ENCODE peak calls at places on chromosomes 5 and 9, in nine cellular contexts. B, I, X, T, L, D, S, H and O are unnamed samples.

GRCh38 chr9:112063151-112063550 is 111.9 kb downstream of the SUSD1 start:
- DNase-seq in B (no peak), I (no peak), X (no peak), T (peak; percentile 94), L (no peak), D (no peak), S (no peak), H (no peak), O (no peak)

GRCh38 chr5:14227501-14227900 is 84.4 kb downstream of the TRIO start:
- DNase-seq in B (no peak), I (no peak), X (no peak), T (no peak), L (no peak), D (no peak), S (no peak), H (no peak), O (no peak)

GRCh38 chr5:66122379-66123034 is 21.6 kb upstream of the SREK1 start:
- DNase-seq in B (no peak), I (peak; percentile 30), X (no peak), T (no peak), L (no peak), D (no peak), S (no peak), H (peak; percentile 39), O (no peak)

GRCh38 chr5:1127991-1128785 is 16.3 kb upstream of the SLC12A7 start:
- DNase-seq in B (no peak), I (peak; percentile 50), X (no peak), T (no peak), L (no peak), D (peak; percentile 20), S (no peak), H (no peak), O (no peak)

GRCh38 chr5:26578002-26578401 is 460.4 kb downstream of the CDH9 start:
- DNase-seq in B (no peak), I (no peak), X (no peak), T (no peak), L (no peak), D (no peak), S (no peak), H (no peak), O (no peak)

GRCh38 chr5:110150199-110150598 is 460.5 kb downstream of the MAN2A1 start:
- DNase-seq in B (no peak), I (no peak), X (no peak), T (peak; percentile 9), L (no peak), D (peak; percentile 20), S (no peak), H (no peak), O (no peak)

GRCh38 chr5:157857821-157858526 is 971 bp downstream of the CLINT1 start:
- DNase-seq in B (no peak), I (peak; percentile 31), X (no peak), T (no peak), L (peak; percentile 4), D (peak; percentile 7), S (peak; percentile 41), H (peak; percentile 28), O (no peak)

GRCh38 chr5:133610489-133611356 is 1.6 kb downstream of the FSTL4 start:
- DNase-seq in B (peak; percentile 5), I (peak; percentile 41), X (peak; percentile 61), T (peak; percentile 9), L (peak; percentile 14), D (peak; percentile 28), S (peak; percentile 37), H (peak; percentile 72), O (no peak)

GRCh38 chr5:134432174-134432573 is 20.5 kb upstream of the CDKN2AIPNL start:
- DNase-seq in B (no peak), I (no peak), X (no peak), T (no peak), L (no peak), D (no peak), S (no peak), H (no peak), O (no peak)

GRCh38 chr5:100623719-100624118 is 88.5 kb downstream of the FAM174A start:
- DNase-seq in B (no peak), I (peak; percentile 7), X (no peak), T (peak; percentile 17), L (peak; percentile 6), D (peak; percentile 68), S (no peak), H (no peak), O (no peak)

GRCh38 chr9:96061293-96061987 is 185.9 kb downstream of the ERCC6L2 start:
- DNase-seq in B (peak; percentile 18), I (peak; percentile 29), X (peak; percentile 42), T (peak; percentile 59), L (peak; percentile 47), D (peak; percentile 65), S (peak; percentile 61), H (peak; percentile 50), O (peak; percentile 7)

GRCh38 chr9:134964686-134965085 is 47.0 kb upstream of the FCN1 start:
- DNase-seq in B (no peak), I (no peak), X (no peak), T (no peak), L (no peak), D (no peak), S (no peak), H (no peak), O (no peak)

GRCh38 chr5:160604484-160604883 is 182.8 kb downstream of the PTTG1 start:
- DNase-seq in B (no peak), I (no peak), X (no peak), T (no peak), L (no peak), D (no peak), S (no peak), H (no peak), O (no peak)

GRCh38 chr9:70450735-70451134 is 36.3 kb upstream of the KLF9 start:
- DNase-seq in B (no peak), I (no peak), X (no peak), T (no peak), L (no peak), D (no peak), S (no peak), H (no peak), O (no peak)

GRCh38 chr5:59666709-59667108 is 226.8 kb downstream of the PDE4D start:
- DNase-seq in B (no peak), I (no peak), X (no peak), T (no peak), L (no peak), D (no peak), S (no peak), H (no peak), O (no peak)

GRCh38 chr5:158451983-158452710 is 593.2 kb upstream of the CLINT1 start:
- DNase-seq in B (no peak), I (no peak), X (no peak), T (no peak), L (no peak), D (no peak), S (no peak), H (no peak), O (no peak)

GRCh38 chr5:139847790-139848507 is 52.3 kb downstream of the PSD2 start:
- DNase-seq in B (peak; percentile 62), I (peak; percentile 28), X (peak; percentile 65), T (no peak), L (peak; percentile 44), D (peak; percentile 6), S (peak; percentile 76), H (peak; percentile 86), O (peak; percentile 24)

GRCh38 chr9:90775657-90776056 is 26.0 kb upstream of the SYK start:
- DNase-seq in B (no peak), I (no peak), X (no peak), T (no peak), L (no peak), D (no peak), S (no peak), H (no peak), O (no peak)